ENCODE peak calls at places on chromosomes 4 and X, in five cellular contexts. One of them, this sample, is unnamed.

GRCh38 chr4:12889054-12889453 is 595.1 kb downstream of the RAB28 start:
- DNase-seq in SK-N-SH: no peak
- DNase-seq in A549: peak; percentile 0
- DNase-seq in IMR-90: no peak
- DNase-seq in K562: no peak
- DNase-seq in this sample: no peak

GRCh38 chrX:39669668-39670067 is 428.1 kb downstream of the BCOR start:
- DNase-seq in K562: no peak
- DNase-seq in SK-N-SH: no peak
- DNase-seq in A549: no peak
- DNase-seq in IMR-90: no peak
- DNase-seq in this sample: no peak

GRCh38 chr4:40325406-40326019 is 9.6 kb upstream of the CHRNA9 start:
- DNase-seq in K562: peak; percentile 74
- DNase-seq in IMR-90: peak; percentile 72
- DNase-seq in SK-N-SH: peak; percentile 67
- DNase-seq in A549: peak; percentile 73
- DNase-seq in this sample: no peak

GRCh38 chr4:41613362-41613761 is 75.4 kb downstream of the LIMCH1 start:
- DNase-seq in K562: no peak
- DNase-seq in A549: no peak
- DNase-seq in SK-N-SH: no peak
- DNase-seq in IMR-90: no peak
- DNase-seq in this sample: no peak

GRCh38 chr4:26058537-26058936 is 144.5 kb downstream of the SMIM20 start:
- DNase-seq in SK-N-SH: peak; percentile 69
- DNase-seq in A549: no peak
- DNase-seq in K562: no peak
- DNase-seq in IMR-90: no peak
- DNase-seq in this sample: peak; percentile 32

GRCh38 chr4:110508827-110509446 is 33.0 kb downstream of the ENPEP start:
- DNase-seq in A549: peak; percentile 17
- DNase-seq in K562: no peak
- DNase-seq in IMR-90: peak; percentile 46
- DNase-seq in SK-N-SH: peak; percentile 24
- DNase-seq in this sample: no peak

GRCh38 chr4:25861951-25862410 is 807 bp downstream of the SEL1L3 start:
- DNase-seq in A549: peak; percentile 32
- DNase-seq in K562: no peak
- DNase-seq in IMR-90: peak; percentile 40
- DNase-seq in SK-N-SH: no peak
- DNase-seq in this sample: no peak

GRCh38 chrX:65600106-65600505 is 65.5 kb upstream of the LAS1L start:
- DNase-seq in IMR-90: no peak
- DNase-seq in K562: no peak
- DNase-seq in SK-N-SH: no peak
- DNase-seq in A549: no peak
- DNase-seq in this sample: no peak

GRCh38 chrX:40207626-40208025 is 109.9 kb upstream of the BCOR start:
- DNase-seq in K562: peak; percentile 49
- DNase-seq in SK-N-SH: no peak
- DNase-seq in IMR-90: peak; percentile 19
- DNase-seq in A549: no peak
- DNase-seq in this sample: no peak

GRCh38 chrX:20527458-20528099 is 260.9 kb upstream of the RPS6KA3 start:
- DNase-seq in K562: peak; percentile 12
- DNase-seq in SK-N-SH: peak; percentile 26
- DNase-seq in IMR-90: peak; percentile 38
- DNase-seq in A549: peak; percentile 38
- DNase-seq in this sample: no peak

GRCh38 chr4:165133150-165133549 is 20.5 kb upstream of the TMEM192 start:
- DNase-seq in SK-N-SH: no peak
- DNase-seq in IMR-90: no peak
- DNase-seq in K562: no peak
- DNase-seq in A549: no peak
- DNase-seq in this sample: no peak

GRCh38 chr4:153004106-153004881 is 68.2 kb downstream of the FHDC1 start:
- DNase-seq in A549: no peak
- DNase-seq in SK-N-SH: no peak
- DNase-seq in IMR-90: no peak
- DNase-seq in K562: no peak
- DNase-seq in this sample: no peak

GRCh38 chrX:2710496-2710895 is 19.4 kb downstream of the CD99 start:
- DNase-seq in SK-N-SH: no peak
- DNase-seq in IMR-90: no peak
- DNase-seq in A549: peak; percentile 81
- DNase-seq in K562: no peak
- DNase-seq in this sample: no peak

GRCh38 chr4:77801260-77801608 is 17.9 kb downstream of the CNOT6L start:
- DNase-seq in A549: no peak
- DNase-seq in IMR-90: no peak
- DNase-seq in K562: no peak
- DNase-seq in SK-N-SH: no peak
- DNase-seq in this sample: no peak

DNA sequence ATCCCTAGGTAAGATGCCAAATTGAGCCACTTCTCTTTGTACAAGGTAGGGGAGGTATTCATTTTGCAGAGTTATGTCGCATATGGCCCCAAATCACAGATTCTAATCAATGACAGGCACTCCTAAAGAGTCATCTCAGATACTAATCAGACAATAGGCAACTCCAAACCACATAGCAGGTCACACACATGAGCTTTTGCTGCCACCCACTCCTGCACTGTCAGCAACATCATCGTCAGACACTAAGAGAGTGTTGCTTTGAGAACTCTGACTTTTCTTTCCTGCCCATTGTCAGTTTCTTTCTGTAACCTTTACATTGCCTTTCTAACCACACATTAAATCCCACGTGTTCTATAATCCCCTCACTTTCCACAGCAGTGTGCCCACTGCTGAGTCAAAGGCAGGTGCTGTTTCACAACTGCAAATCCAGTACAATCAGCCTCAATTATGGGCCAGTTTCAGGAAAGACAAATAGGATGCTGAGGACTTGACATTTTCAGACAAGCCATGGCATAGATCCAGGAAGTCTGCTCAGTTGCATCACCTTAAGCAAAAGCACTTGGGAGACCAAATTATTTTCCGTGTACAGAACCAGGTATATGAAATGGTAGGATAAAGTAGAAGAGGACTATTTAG is 23.5 kb downstream of the TMEM31 start:
- DNase-seq in K562: no peak
- DNase-seq in A549: no peak
- DNase-seq in SK-N-SH: no peak
- DNase-seq in IMR-90: peak; percentile 24
- DNase-seq in this sample: no peak
- TF ChIP-seq RCOR1 in K562: no peak
- TF ChIP-seq RCOR1 in A549: no peak
- TF ChIP-seq RCOR1 in SK-N-SH: no peak
- TF ChIP-seq RCOR1 in IMR-90: no peak
- TF ChIP-seq RCOR1 in this sample: no peak

GRCh38 chrX:48918303-48918643 is 551 bp downstream of the PIM2 start:
- DNase-seq in SK-N-SH: no peak
- DNase-seq in IMR-90: no peak
- DNase-seq in K562: no peak
- DNase-seq in A549: no peak
- DNase-seq in this sample: no peak

GRCh38 chrX:48911407-48912182 is at the start of gene SLC35A2:
- DNase-seq in K562: peak; percentile 73
- DNase-seq in SK-N-SH: peak; percentile 91
- DNase-seq in IMR-90: peak; percentile 64
- DNase-seq in A549: peak; percentile 87
- DNase-seq in this sample: no peak

GRCh38 chrX:48913605-48914366 is 2.3 kb upstream of the SLC35A2 start:
- DNase-seq in K562: no peak
- DNase-seq in SK-N-SH: no peak
- DNase-seq in A549: no peak
- DNase-seq in IMR-90: no peak
- DNase-seq in this sample: no peak

GRCh38 chrX:48917139-48917980 is 1.5 kb downstream of the PIM2 start:
- DNase-seq in SK-N-SH: peak; percentile 94
- DNase-seq in IMR-90: peak; percentile 85
- DNase-seq in A549: peak; percentile 92
- DNase-seq in K562: peak; percentile 76
- DNase-seq in this sample: peak; percentile 88

DNA sequence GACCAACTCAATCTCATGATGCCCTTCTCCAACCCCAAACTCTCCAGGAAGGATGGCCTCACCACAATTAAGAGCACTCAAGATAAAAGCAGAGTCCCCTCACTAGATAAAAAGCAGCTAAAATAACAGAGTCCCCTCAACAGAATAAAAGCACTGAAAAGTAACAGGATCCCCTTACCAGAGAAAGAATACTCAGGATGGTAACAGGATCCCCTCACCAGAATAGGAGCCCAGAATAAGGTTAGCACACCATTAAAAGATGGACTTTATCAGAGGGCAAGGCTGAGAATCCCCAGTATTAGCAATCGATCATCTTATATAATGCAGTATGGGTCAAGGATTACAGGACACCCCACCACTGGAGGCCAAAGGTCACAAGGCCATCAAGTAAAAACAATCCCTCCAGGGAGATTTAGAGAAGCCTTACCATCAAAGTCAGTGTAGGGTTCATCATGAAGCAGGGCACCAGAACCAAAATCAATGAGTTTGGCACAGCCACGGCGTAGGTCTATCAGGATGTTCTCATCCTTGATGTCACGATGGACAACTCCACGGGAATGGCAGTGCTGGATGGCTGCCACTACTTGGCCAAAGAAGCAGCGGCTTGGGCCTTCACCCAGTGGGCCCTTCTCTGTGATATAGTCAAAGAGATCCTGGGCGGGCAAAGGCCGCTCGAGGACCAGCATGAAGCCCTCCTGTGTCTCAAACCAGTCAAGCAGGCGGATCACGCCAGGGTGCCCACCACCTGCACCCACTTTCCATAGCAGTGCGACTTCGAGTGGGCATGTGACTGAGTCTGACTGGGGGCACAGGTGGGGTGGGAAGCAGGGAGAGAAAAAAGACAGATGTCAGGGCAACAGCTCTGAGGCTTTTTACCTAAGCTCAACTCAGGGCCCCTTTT is 3.4 kb upstream of the SLC35A2 start:
- DNase-seq in IMR-90: no peak
- DNase-seq in K562: no peak
- DNase-seq in A549: no peak
- DNase-seq in SK-N-SH: no peak
- DNase-seq in this sample: no peak
- H3K4me1 ChIP-seq in IMR-90: peaks cover 5% of the 10 kb centered on the region
- H3K4me1 ChIP-seq in K562: peaks cover 38% of the 10 kb centered on the region
- H3K4me1 ChIP-seq in A549: peaks cover 26% of the 10 kb centered on the region
- H3K4me1 ChIP-seq in SK-N-SH: peaks cover 5% of the 10 kb centered on the region
- H3K4me1 ChIP-seq in this sample: no peaks in the 10 kb centered on the region

DNA sequence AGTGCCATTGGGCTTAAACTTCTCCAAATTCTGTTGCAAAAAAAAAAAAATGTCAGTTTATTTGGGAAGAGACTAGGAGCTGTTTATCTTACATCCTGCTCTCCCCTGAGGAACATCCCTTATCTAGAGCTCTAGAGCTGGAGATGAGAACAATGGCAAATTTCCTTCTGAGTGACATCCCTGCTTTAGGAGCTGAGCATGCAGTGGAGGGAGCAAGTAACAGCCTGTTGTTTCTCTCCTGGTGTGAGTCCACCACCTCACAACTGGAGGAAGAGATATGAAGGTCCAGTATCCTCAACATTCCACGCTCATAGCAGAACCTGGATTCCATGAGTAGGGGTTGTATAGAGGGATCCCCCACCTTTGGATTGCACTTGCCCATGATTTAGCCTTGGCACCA is 676.4 kb downstream of the PCDH18 start:
- DNase-seq in SK-N-SH: no peak
- DNase-seq in K562: no peak
- DNase-seq in IMR-90: no peak
- DNase-seq in A549: no peak
- DNase-seq in this sample: no peak
- TF ChIP-seq RFX5 in SK-N-SH: no peak
- TF ChIP-seq RFX5 in K562: no peak
- TF ChIP-seq RFX5 in IMR-90: no peak
- TF ChIP-seq RFX5 in A549: no peak
- TF ChIP-seq RFX5 in this sample: no peak

DNA sequence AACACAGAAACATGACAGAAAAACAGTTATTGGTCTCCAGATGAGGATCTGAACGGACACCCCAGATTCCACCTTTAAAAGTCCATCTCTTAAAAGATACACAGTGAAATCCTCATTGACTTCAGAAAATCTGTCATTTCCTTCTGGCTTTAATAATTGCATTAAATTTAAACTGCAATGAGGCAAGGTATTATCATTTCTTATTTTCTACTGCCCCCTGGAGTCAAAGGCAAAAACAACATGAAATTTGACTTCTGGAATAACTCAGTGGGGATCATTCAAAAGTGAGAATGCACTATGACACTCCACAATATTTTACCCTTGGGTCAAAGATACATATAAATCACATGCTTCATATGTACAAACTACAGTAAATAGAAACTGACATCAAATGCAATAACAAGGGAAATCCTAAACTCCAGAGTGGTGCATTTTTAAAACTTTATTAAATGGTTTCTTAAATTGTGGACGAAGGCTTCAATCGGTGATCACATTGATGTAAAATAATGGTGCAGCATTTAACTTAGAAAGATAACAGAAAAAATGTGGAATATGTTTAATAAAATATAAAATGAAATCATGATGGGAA is 56.4 kb upstream of the SPANXN1 start:
- DNase-seq in A549: peak; percentile 11
- DNase-seq in SK-N-SH: peak; percentile 12
- DNase-seq in IMR-90: no peak
- DNase-seq in K562: no peak
- DNase-seq in this sample: no peak
- TF ChIP-seq RCOR1 in A549: no peak
- TF ChIP-seq RCOR1 in SK-N-SH: no peak
- TF ChIP-seq RCOR1 in IMR-90: no peak
- TF ChIP-seq RCOR1 in K562: no peak
- TF ChIP-seq RCOR1 in this sample: no peak

DNA sequence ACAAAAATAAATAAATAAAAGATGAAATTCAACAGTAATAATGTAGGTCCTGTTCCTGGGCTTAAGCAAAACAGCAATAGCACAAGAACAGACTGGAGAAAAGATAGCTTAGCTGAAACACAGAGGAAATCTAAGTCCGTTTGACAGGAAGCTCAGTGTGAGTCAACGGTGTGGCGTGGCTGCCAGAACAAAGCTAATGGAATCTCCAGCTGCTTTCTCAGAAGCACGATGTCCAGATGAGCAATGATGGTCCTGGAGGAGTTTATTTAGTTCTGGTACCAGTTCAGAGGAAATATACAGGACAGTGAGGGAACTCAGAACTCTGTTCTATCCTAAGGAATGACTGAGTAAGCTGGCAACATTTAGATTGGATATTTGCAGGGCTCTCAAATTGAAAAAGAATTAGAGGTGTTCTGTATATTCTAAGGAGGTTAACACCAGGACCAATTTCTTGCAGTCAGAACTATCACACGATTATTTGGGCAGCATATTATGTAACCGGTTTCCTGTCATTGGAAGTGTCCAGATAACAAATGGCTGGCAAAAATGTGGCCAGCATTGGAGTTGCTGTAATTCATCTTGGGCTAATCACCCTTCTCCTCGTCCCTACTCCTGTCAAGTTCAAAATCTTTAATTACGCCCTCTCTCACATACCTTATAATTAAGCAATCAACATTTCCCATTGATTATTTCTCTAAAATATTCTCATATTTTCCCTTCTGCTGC is 12.7 kb downstream of the GAB3 start:
- DNase-seq in SK-N-SH: no peak
- DNase-seq in A549: no peak
- DNase-seq in K562: no peak
- DNase-seq in IMR-90: peak; percentile 92
- DNase-seq in this sample: no peak
- H3K4me1 ChIP-seq in SK-N-SH: peaks cover 19% of the 10 kb centered on the region
- H3K4me1 ChIP-seq in A549: peaks cover 37% of the 10 kb centered on the region
- H3K4me1 ChIP-seq in K562: peaks cover 4% of the 10 kb centered on the region
- H3K4me1 ChIP-seq in IMR-90: peaks cover 7% of the 10 kb centered on the region
- H3K4me1 ChIP-seq in this sample: peaks cover 8% of the 10 kb centered on the region

This sample was measured in GM12878.